ENCODE peak calls at places on chromosome 11, in seven cellular contexts. K is lung, I is lower lobe of right lung, L is uterus, O is HCT116, Y is RWPE1, H is brain microvascular endothelial cell. G is an unnamed sample.

GRCh38 chr11:132876301-132877071 is 655.8 kb downstream of the OPCML start:
- DNase-seq in H (no peak), K (no peak), O (no peak), I (no peak), Y (no peak), L (no peak), G (no peak)

GRCh38 chr11:119373917-119374631 is 7.4 kb downstream of the USP2 start:
- DNase-seq in O (no peak), Y (peak; percentile 63), L (peak; percentile 81), H (peak; percentile 75), K (peak; percentile 74), I (no peak), G (no peak)

GRCh38 chr11:110730773-110731172 is 18.5 kb upstream of the ARHGAP20 start:
- DNase-seq in K (no peak), Y (no peak), I (no peak), H (no peak), L (no peak), O (no peak), G (no peak)

GRCh38 chr11:32827276-32827675 is 2.5 kb upstream of the PRRG4 start:
- DNase-seq in I (no peak), K (no peak), H (no peak), L (no peak), O (no peak), Y (no peak), G (no peak)

GRCh38 chr11:44309483-44310197 is at the start of gene ALX4:
- DNase-seq in O (no peak), K (no peak), I (no peak), L (peak; percentile 51), Y (no peak), H (no peak), G (no peak)

GRCh38 chr11:123255909-123256308 is 60.9 kb upstream of the CLMP start:
- DNase-seq in I (no peak), K (no peak), H (no peak), Y (no peak), O (no peak), L (no peak), G (no peak)

GRCh38 chr11:114774599-114775365 is 96.5 kb downstream of the NXPE2 start:
- DNase-seq in H (no peak), I (no peak), Y (no peak), L (no peak), K (peak; percentile 56), O (peak; percentile 0), G (no peak)

GRCh38 chr11:44145011-44145777 is 49.7 kb downstream of the EXT2 start:
- DNase-seq in K (no peak), I (no peak), L (no peak), O (no peak), H (no peak), Y (no peak), G (no peak)

GRCh38 chr11:209275-210121 is 2.0 kb downstream of the RIC8A start:
- DNase-seq in K (no peak), H (no peak), L (no peak), O (no peak), I (no peak), Y (no peak), G (no peak)

GRCh38 chr11:61602775-61603569 is 22.1 kb upstream of the SYT7 start:
- DNase-seq in H (peak; percentile 66), I (no peak), Y (peak; percentile 98), K (peak; percentile 65), O (peak; percentile 68), L (peak; percentile 93), G (peak; percentile 92)

GRCh38 chr11:6453152-6453551 is 12.4 kb upstream of the HPX start:
- DNase-seq in I (no peak), Y (no peak), H (no peak), L (no peak), K (no peak), O (no peak), G (no peak)

GRCh38 chr11:120720760-120721159 is 209.2 kb downstream of the GRIK4 start:
- DNase-seq in Y (no peak), O (no peak), H (no peak), I (no peak), K (no peak), L (no peak), G (no peak)

GRCh38 chr11:68373810-68374501 is 61.6 kb downstream of the LRP5 start:
- DNase-seq in L (peak; percentile 51), I (no peak), K (no peak), O (no peak), H (no peak), Y (no peak), G (no peak)

GRCh38 chr11:68374531-68374930 is 62.1 kb downstream of the LRP5 start:
- DNase-seq in L (peak; percentile 34), H (no peak), O (no peak), K (no peak), Y (no peak), I (no peak), G (no peak)

GRCh38 chr11:68379216-68379615 is 66.8 kb downstream of the LRP5 start:
- DNase-seq in O (no peak), Y (no peak), K (no peak), L (no peak), I (no peak), H (no peak), G (no peak)

GRCh38 chr11:68375337-68375736 is 62.9 kb downstream of the LRP5 start:
- DNase-seq in Y (no peak), O (no peak), K (no peak), H (no peak), I (no peak), L (no peak), G (no peak)

DNA sequence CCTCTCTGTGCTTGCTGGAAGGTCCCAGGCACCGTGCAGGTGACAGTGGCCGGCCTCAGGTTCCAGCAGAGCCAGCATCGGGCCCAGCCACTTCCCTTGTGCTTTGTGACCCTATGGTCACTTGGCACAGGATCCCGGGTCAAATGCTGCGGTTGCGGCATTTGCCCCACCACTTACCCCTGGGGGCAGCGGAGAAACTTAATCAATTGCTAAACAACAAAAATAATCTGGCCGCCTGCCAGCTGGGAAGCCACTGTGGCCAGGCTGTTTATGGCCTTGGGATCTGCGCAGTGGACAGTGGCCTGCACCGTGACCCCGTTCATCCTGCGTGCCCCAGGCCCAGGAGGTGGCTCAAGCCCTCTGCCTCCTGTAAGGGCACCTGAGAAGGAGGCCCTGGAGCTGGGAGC is 65.0 kb downstream of the LRP5 start:
- DNase-seq in H (no peak), L (no peak), Y (no peak), K (no peak), I (no peak), O (no peak), G (no peak)
- H3K27ac ChIP-seq in H (no peak overlapping the region), L (peak overlapping the region; percentile 6), Y (peak overlapping the region; percentile 5), K (peak overlapping the region; percentile 26), I (peak overlapping the region; percentile 24), O (no peak overlapping the region), G (no peak overlapping the region)

DNA sequence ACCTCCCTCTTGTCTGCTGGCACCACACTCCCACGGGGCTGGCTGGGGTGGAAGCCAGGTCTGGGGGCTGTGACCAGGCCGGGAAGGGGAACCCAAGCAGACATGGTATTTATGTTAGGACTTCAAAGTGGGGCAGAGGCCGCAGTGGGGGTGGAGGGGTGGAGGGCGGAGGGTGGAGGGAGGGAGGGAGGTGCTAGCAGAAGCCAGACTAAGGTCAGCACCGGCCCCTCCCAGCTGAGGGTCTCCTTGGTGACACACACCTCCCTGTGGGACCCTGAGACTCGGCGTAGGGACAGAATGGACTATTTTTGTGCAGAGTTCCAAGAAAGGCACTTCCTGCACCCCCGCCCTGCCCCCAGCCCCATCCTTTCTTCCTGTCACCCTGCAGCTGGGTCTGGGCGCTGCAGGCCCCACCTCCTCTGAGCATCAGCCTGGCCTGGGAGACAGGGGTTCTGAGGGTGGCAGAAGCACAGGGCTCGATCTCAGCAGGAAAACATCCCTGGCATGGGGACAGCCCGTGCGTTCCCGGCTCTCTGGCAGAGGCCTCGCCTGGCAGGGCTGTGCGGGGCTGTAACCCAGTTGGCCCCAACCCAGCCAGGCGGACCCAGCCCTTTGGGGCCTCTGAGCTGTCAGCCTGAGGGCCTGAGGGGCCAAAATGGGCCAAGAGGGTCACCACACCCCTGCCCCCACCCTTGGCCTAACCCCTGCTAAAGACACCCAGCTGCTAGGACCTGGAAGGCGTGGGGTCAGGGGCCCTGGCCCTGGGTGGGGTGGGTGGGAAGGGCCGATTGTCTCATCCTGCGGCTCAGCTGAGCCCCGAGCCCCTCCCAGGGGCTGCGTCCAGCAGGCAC is 9.6 kb upstream of the CD248 start:
- DNase-seq in I (no peak), L (peak; percentile 53), O (no peak), H (no peak), K (no peak), Y (no peak), G (no peak)
- H3K27ac ChIP-seq in I (peak overlapping the region; percentile 46), L (peak overlapping the region; percentile 59), O (peak overlapping the region; percentile 3), H (peak overlapping the region; percentile 78), K (peak overlapping the region; percentile 16), Y (peak overlapping the region; percentile 100), G (peak overlapping the region; percentile 71)

GRCh38 chr11:12502950-12503579 is 125.7 kb downstream of the PARVA start:
- DNase-seq in H (peak; percentile 37), Y (no peak), I (no peak), K (no peak), L (no peak), O (no peak), G (no peak)

GRCh38 chr11:12499071-12499470 is 121.7 kb downstream of the PARVA start:
- DNase-seq in K (no peak), O (no peak), Y (no peak), H (no peak), L (no peak), I (no peak), G (no peak)

GRCh38 chr11:12503886-12504285 is 126.5 kb downstream of the PARVA start:
- DNase-seq in L (no peak), H (no peak), K (no peak), Y (no peak), O (no peak), I (no peak), G (no peak)

GRCh38 chr11:12505183-12505582 is 127.8 kb downstream of the PARVA start:
- DNase-seq in K (no peak), I (no peak), H (no peak), O (no peak), Y (no peak), L (no peak), G (no peak)

GRCh38 chr11:12502041-12502440 is 124.7 kb downstream of the PARVA start:
- DNase-seq in O (no peak), K (no peak), L (no peak), H (no peak), I (no peak), Y (no peak), G (no peak)
- H3K27ac ChIP-seq in O (no peak overlapping the region), K (no peak overlapping the region), L (peak overlapping the region; percentile 48), H (no peak overlapping the region), I (no peak overlapping the region), Y (no peak overlapping the region), G (no peak overlapping the region)

DNA sequence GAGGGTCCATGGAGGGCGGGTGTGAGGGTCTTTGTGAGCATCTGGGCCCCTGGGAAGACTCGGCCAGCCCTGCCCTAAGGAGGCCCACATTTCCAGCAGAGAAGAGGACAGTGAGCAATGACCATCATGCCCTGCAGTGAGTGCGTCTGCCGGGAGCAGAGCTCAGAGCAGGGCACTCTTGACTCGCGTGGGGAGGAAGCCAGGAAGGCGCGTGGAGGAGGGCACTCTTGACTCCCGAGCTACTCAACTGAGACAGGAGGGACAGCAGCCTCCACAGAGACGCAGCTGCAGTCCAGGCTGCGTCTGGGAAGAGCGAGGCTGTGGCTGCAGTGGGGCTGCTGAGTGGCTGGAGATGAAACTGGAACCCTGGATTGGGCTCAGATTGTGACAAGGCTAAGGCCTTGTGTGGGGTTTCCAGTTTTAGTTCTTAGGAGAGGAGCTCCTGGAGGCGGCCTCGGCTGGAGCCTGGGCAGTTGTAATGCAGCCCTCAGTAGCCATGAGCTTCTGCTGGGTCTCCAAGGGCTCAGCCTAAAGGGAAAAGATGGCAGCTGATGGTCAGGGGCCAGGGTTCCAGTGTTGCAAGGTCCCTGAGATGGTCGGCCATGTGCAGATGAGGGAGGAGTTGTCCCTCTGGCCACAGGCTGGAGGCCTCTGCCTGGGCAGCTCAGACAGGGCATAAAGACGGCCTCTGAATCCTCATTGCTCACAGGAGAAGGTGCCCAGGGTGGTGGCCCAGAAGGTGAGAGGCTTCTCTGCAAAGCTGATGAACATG is 264.7 kb upstream of the B3GAT1 start:
- DNase-seq in H (no peak), I (no peak), O (no peak), L (no peak), Y (no peak), K (peak; percentile 26), G (no peak)
- H3K27ac ChIP-seq in H (no peak overlapping the region), I (no peak overlapping the region), O (no peak overlapping the region), L (no peak overlapping the region), Y (no peak overlapping the region), K (no peak overlapping the region), G (no peak overlapping the region)